ENCODE peak calls at places on chromosome 16, in five cellular contexts. B is lung, N is Calu3, G is astrocyte of the spinal cord, O is A549. F is an unnamed sample.
A peak's percentile ranks its signal among the peaks of the same experiment; 100 is the strongest.

GRCh38 chr16:10583269-10583668 is 2.9 kb upstream of the EMP2 start:
- DNase-seq in B (no peak), N (no peak), G (no peak), O (no peak), F (no peak)

GRCh38 chr16:84502581-84502980 is 1.9 kb downstream of the MEAK7 start:
- DNase-seq in B (no peak), N (no peak), G (no peak), O (no peak), F (no peak)

GRCh38 chr16:13438064-13438463 is 481.9 kb upstream of the ERCC4 start:
- DNase-seq in B (no peak), N (no peak), G (no peak), O (no peak), F (no peak)

GRCh38 chr16:67884-68789 is 4.3 kb downstream of the RHBDF1 start:
- DNase-seq in B (no peak), N (no peak), G (peak; percentile 34), O (no peak), F (no peak)

GRCh38 chr16:47753620-47754019 is 292.5 kb downstream of the PHKB start:
- DNase-seq in B (no peak), N (no peak), G (no peak), O (no peak), F (no peak)

GRCh38 chr16:77674888-77675287 is 47.4 kb upstream of the NUDT7 start:
- DNase-seq in B (no peak), N (no peak), G (peak; percentile 44), O (no peak), F (no peak)

GRCh38 chr16:397135-397661 is at the start of gene NME4:
- DNase-seq in B (no peak), N (peak; percentile 42), G (no peak), O (peak; percentile 37), F (peak; percentile 56)

GRCh38 chr16:73878616-73879015 is 418.0 kb upstream of the PSMD7 start:
- DNase-seq in B (no peak), N (peak; percentile 30), G (peak; percentile 79), O (peak; percentile 78), F (no peak)

GRCh38 chr16:81752225-81752875 is 26.7 kb upstream of the PLCG2 start:
- DNase-seq in B (peak; percentile 71), N (no peak), G (no peak), O (no peak), F (peak; percentile 35)

GRCh38 chr16:24124291-24124690 is 131.8 kb upstream of the CACNG3 start:
- DNase-seq in B (no peak), N (no peak), G (no peak), O (no peak), F (no peak)

GRCh38 chr16:30934827-30935557 is 11.6 kb downstream of the FBXL19 start:
- DNase-seq in B (no peak), N (peak; percentile 50), G (peak; percentile 43), O (peak; percentile 72), F (peak; percentile 81)

GRCh38 chr16:85153046-85153445 is 40.8 kb upstream of the CIBAR2 start:
- DNase-seq in B (no peak), N (no peak), G (no peak), O (no peak), F (no peak)

GRCh38 chr16:79863128-79864031 is 262.8 kb upstream of the MAF start:
- DNase-seq in B (no peak), N (no peak), G (no peak), O (no peak), F (no peak)

GRCh38 chr16:54582631-54583250 is 296.2 kb upstream of the IRX3 start:
- DNase-seq in B (no peak), N (no peak), G (no peak), O (no peak), F (no peak)

GRCh38 chr16:29303520-29303919 is 103.0 kb downstream of the NPIPB11 start:
- DNase-seq in B (no peak), N (no peak), G (no peak), O (no peak), F (no peak)

GRCh38 chr16:48129926-48130325 is 25.9 kb downstream of the ABCC12 start:
- DNase-seq in B (no peak), N (no peak), G (no peak), O (peak; percentile 88), F (no peak)

GRCh38 chr16:59635674-59636073 is 901.6 kb upstream of the GOT2 start:
- DNase-seq in B (no peak), N (no peak), G (peak; percentile 47), O (no peak), F (no peak)

GRCh38 chr16:84940670-84941551 is 70.4 kb downstream of the ZDHHC7 start:
- DNase-seq in B (no peak), N (no peak), G (no peak), O (no peak), F (no peak)

GRCh38 chr16:19583665-19584300 is 28.3 kb downstream of the VPS35L start:
- DNase-seq in B (no peak), N (peak; percentile 61), G (peak; percentile 55), O (peak; percentile 68), F (peak; percentile 20)

GRCh38 chr16:86156155-86156554 is 257.2 kb downstream of the IRF8 start:
- DNase-seq in B (no peak), N (no peak), G (no peak), O (no peak), F (no peak)

GRCh38 chr16:81758376-81758775 is 20.7 kb upstream of the PLCG2 start:
- DNase-seq in B (no peak), N (peak; percentile 32), G (no peak), O (peak; percentile 85), F (no peak)

GRCh38 chr16:86373502-86373901 is 136.8 kb upstream of the FOXF1 start:
- DNase-seq in B (no peak), N (no peak), G (no peak), O (no peak), F (no peak)

GRCh38 chr16:77944631-77945030 is 77.7 kb upstream of the CLEC3A start:
- DNase-seq in B (no peak), N (no peak), G (no peak), O (no peak), F (no peak)

GRCh38 chr16:4640572-4641305 is 16.1 kb downstream of the MGRN1 start:
- DNase-seq in B (peak; percentile 60), N (no peak), G (no peak), O (no peak), F (no peak)

GRCh38 chr16:20905576-20905975 is 5.0 kb downstream of the LYRM1 start:
- DNase-seq in B (no peak), N (no peak), G (no peak), O (no peak), F (no peak)

GRCh38 chr16:28258571-28258970 is 33.8 kb upstream of the SBK1 start:
- DNase-seq in B (no peak), N (peak; percentile 28), G (peak; percentile 2), O (no peak), F (no peak)

GRCh38 chr16:89422527-89422904 is 67.8 kb downstream of the ANKRD11 start:
- DNase-seq in B (no peak), N (no peak), G (peak; percentile 63), O (no peak), F (no peak)

GRCh38 chr16:88087517-88087877 is 136.3 kb downstream of the BANP start:
- DNase-seq in B (no peak), N (no peak), G (no peak), O (no peak), F (no peak)

GRCh38 chr16:88088161-88088581 is 136.9 kb downstream of the BANP start:
- DNase-seq in B (no peak), N (no peak), G (no peak), O (no peak), F (no peak)

GRCh38 chr16:88084881-88085280 is 133.6 kb downstream of the BANP start:
- DNase-seq in B (no peak), N (no peak), G (no peak), O (no peak), F (no peak)

GRCh38 chr16:88083582-88083981 is 132.3 kb downstream of the BANP start:
- DNase-seq in B (no peak), N (no peak), G (no peak), O (no peak), F (no peak)

DNA sequence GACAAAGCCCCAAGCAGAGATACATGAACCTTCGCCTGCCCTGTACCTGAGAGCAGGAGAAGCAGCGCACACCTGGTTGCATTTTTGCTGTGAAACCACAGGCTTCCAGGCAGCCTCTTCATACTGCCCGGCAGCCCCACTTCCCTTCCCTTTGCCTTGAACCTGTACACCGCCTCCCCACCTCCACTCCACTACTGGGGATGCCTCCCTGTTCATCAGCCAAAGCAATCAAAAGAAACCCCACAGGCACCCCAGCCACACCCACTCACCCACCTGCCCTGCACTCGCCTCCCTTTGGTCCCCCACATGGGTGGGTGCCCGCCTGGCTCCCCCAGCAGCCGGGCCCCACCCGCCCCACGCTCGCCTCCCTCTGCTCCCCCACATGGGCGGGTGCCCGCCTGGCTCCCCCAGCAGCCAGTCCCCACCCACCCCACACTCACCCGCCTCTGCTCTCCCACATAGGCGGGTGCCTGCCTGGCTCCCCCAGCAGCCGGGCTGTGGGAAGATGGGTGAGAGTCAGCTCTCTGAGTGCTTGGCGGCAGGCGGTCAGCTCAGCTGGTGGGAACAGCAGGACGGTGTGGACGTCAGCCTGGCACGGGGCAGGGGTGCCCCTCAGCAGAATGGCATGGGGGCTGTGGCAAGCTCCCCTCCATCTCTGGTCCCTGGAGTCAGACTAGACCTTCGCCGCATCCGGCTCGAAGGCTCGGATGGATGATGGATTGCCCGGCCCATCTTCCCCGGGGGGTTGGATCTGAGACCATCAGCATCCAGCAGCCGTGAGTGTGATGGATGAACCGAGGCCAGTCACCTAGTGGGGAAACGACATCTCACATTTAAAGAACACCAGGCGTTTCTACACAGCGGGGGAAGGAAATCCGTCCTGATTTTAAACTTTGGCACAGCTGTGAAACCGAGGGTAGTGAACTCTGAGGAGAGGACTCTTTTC is 135.6 kb downstream of the BANP start:
- DNase-seq in B (no peak), N (no peak), G (no peak), O (no peak), F (no peak)
- TF ChIP-seq CTCF in B (no peak), N (no peak), G (no peak), O (no peak), F (no peak)

GRCh38 chr16:70252355-70252988 is 732 bp upstream of the EXOSC6 start:
- DNase-seq in B (no peak), N (peak; percentile 32), G (no peak), O (peak; percentile 54), F (peak; percentile 58)
- TF ChIP-seq CTCF in B (no peak), N (peak; percentile 36), G (peak; percentile 60), O (peak; percentile 37), F (peak; percentile 65)

DNA sequence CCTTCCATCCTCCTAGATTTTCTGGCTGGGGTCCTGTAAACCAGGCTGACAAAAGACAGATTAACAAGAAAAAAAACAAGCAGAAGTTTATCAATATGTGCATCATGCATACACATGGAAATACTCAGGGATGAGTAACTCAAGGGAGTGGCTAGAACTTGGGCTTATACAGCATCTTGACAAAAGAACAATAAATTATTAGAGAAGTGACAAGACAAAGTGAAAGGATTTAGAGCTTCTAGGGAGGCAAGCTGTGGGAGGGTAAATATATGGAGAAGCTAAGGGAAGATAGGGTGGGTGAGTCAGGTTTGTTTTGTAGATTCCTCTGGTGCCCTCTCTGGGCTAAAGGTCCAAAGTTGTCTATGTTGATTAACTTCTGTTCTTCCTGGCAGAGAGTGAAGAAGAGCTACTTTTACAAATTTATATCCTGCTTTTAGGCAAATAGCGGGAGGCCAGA is 48.0 kb upstream of the NDRG4 start:
- DNase-seq in B (no peak), N (no peak), G (no peak), O (peak; percentile 90), F (no peak)
- TF ChIP-seq CTCF in B (no peak), N (no peak), G (no peak), O (peak; percentile 33), F (no peak)

DNA sequence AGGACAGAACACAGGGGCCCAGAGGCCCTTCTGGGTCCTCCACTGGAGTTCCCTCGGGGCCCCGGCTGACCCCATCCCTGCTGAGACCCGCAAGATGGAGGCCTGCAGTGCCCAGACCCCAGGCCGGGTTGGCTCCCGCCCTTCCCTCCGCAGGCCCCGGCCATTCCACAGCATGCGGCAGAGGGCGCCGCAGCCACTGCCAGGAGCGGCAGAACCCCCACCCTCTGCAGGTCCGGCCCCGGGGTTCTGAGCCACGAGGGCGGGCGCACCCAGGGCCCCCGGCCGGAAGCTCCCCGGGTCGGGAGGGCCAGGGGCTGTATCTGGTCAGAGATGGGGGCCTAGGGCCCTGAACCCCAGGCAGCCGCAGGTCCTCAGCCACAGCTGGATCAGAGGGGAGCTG is 2.4 kb upstream of the PERCC1 start:
- DNase-seq in B (no peak), N (peak; percentile 47), G (no peak), O (peak; percentile 57), F (peak; percentile 67)
- TF ChIP-seq CTCF in B (no peak), N (peak; percentile 19), G (peak; percentile 47), O (peak; percentile 45), F (no peak)

F was measured in endothelial cell.